ENCODE peak calls at places on chromosome 22, in seven cellular contexts. X is Peyer's patch, Y is testis, L is mesendoderm, J is body of pancreas, S is SJCRH30, R is cardiac muscle cell. A is an unnamed sample. For H3K4me1, the result is how much of the 10 kb centered on the place peaks cover.

GRCh38 chr22:25169278-25170031 is 30.2 kb upstream of the CRYBB3 start:
- DNase-seq in X (peak), Y (no peak), L (no peak), J (no peak), S (no peak), R (no peak), A (no peak)

GRCh38 chr22:40504285-40505249 is 132.0 kb downstream of the MRTFA start:
- DNase-seq in X (no peak), Y (no peak), L (no peak), J (no peak), S (no peak), R (no peak), A (no peak)

GRCh38 chr22:40238425-40239344 is 61.0 kb downstream of the TNRC6B start:
- DNase-seq in X (no peak), Y (no peak), L (no peak), J (no peak), S (no peak), R (peak), A (no peak)

GRCh38 chr22:28112130-28112529 is 193.1 kb upstream of the PITPNB start:
- DNase-seq in X (no peak), Y (no peak), L (no peak), J (no peak), S (no peak), R (no peak), A (no peak)

GRCh38 chr22:42646569-42647525 is 2.3 kb downstream of the CYB5R3 start:
- DNase-seq in X (peak), Y (peak), L (no peak), J (peak), S (no peak), R (peak), A (no peak)

GRCh38 chr22:22714600-22715361 is 70.4 kb downstream of the GGTLC2 start:
- DNase-seq in X (no peak), Y (no peak), L (no peak), J (no peak), S (no peak), R (no peak), A (no peak)

GRCh38 chr22:39471421-39472141 is 14.8 kb downstream of the MGAT3 start:
- DNase-seq in X (peak), Y (no peak), L (peak), J (no peak), S (no peak), R (peak), A (no peak)

GRCh38 chr22:47213571-47214230 is 451.3 kb downstream of the TBC1D22A start:
- DNase-seq in X (no peak), Y (peak), L (peak), J (no peak), S (peak), R (peak), A (peak)

GRCh38 chr22:23751441-23751996 is 607 bp upstream of the ZNF70 start:
- DNase-seq in X (no peak), Y (peak), L (peak), J (peak), S (peak), R (no peak), A (no peak)

GRCh38 chr22:36405671-36406070 is 17.9 kb upstream of the MYH9 start:
- DNase-seq in X (peak), Y (no peak), L (no peak), J (peak), S (no peak), R (peak), A (peak)
- H3K4me1 ChIP-seq in X (under half), Y (under half), L (under half), J (under half), S (under half), R (under half), A (half or more)

DNA sequence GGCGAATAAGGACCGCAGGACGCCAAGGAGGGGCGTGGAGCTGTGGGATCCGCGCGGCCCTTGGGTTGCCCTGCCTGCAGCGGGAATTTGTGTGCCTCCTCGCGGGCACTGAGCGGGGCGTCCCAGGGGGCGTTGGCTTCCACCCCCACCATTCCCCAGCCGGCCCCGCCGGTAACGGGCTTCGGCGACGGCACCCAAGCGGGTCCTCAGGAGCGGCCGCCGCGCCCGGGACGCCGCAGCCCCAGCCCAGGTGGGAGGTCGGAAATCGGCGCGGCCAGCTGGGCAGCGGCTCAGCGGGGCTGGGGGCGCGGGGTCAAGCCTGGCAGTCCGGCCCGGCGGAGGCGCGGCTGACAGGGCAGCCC is 320 bp downstream of the CLTCL1 start:
- DNase-seq in X (peak), Y (peak), L (peak), J (peak), S (peak), R (peak), A (no peak)
- H3K27ac ChIP-seq in X (peak), Y (peak), L (no peak), J (no peak), S (peak), R (no peak), A (peak)

GRCh38 chr22:37141971-37142647 is 7.6 kb downstream of the IL2RB start:
- DNase-seq in X (no peak), Y (no peak), L (no peak), J (no peak), S (peak), R (no peak), A (no peak)
- H3K4me1 ChIP-seq in X (under half), Y (under half), L (under half), J (under half), S (under half), R (under half), A (under half)

GRCh38 chr22:32747588-32747987 is 53.9 kb upstream of the TIMP3 start:
- DNase-seq in X (no peak), Y (no peak), L (no peak), J (no peak), S (no peak), R (no peak), A (no peak)
- H3K27ac ChIP-seq in X (no peak), Y (no peak), L (no peak), J (no peak), S (no peak), R (no peak), A (no peak)

GRCh38 chr22:26892401-26893033 is 235.1 kb downstream of the MIAT start:
- DNase-seq in X (no peak), Y (no peak), L (no peak), J (peak), S (peak), R (no peak), A (no peak)

GRCh38 chr22:26889794-26890193 is 232.4 kb downstream of the MIAT start:
- DNase-seq in X (no peak), Y (no peak), L (no peak), J (no peak), S (no peak), R (no peak), A (no peak)

GRCh38 chr22:26891431-26891830 is 234.0 kb downstream of the MIAT start:
- DNase-seq in X (no peak), Y (no peak), L (no peak), J (no peak), S (peak), R (no peak), A (no peak)

GRCh38 chr22:26888887-26889286 is 231.5 kb downstream of the MIAT start:
- DNase-seq in X (no peak), Y (no peak), L (no peak), J (no peak), S (no peak), R (no peak), A (no peak)

DNA sequence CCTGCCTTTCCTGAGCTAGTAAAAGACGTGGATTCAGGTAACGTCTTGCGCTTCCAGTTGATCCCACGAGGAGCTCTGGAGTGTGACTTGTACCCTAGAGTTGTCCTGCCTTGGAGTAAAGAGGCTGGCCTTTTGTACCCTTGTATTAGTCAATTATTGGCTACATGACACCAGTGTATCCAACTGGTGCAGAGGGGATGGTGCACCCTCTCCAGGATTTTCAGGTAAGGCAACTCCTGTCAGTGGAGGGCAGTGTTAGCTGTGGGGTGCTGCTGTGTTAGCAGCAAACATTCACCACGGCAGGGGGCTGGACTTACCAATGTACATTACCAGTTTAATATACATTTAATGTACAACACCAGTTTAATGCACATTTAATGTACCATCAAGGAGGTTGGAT is 233.5 kb downstream of the MIAT start:
- DNase-seq in X (no peak), Y (no peak), L (peak), J (no peak), S (no peak), R (no peak), A (no peak)
- H3K4me1 ChIP-seq in X (under half), Y (under half), L (under half), J (under half), S (half or more), R (under half), A (under half)

A was measured in spleen.